ENCODE peak calls at places on chromosomes 12 and 14, in nine cellular contexts. J is GM04504; Y is mucosa of gallbladder; O is substantia nigra; V is naive thymus-derived CD8-positive, alpha-beta T cell; Q is retinal pigment epithelial cell; I is A549; C is endothelial cell; Z is stimulated activated CD4-positive, alpha-beta T cell treated with anti-CD3 and anti-CD28 coated beads, TNF-alpha, amount 100 ng/mL, for 1 hour. E is an unnamed sample.

GRCh38 chr12:26701604-26702215 is 131.3 kb downstream of the ITPR2 start:
- DNase-seq in V (peak), J (no peak), C (no peak), Q (no peak), O (no peak), I (peak), Y (no peak), Z (no peak), E (no peak)

GRCh38 chr14:72863216-72864006 is 30.5 kb downstream of the DPF3 start:
- DNase-seq in J (peak), V (no peak), Z (no peak), O (no peak), Q (no peak), I (no peak), C (no peak), Y (no peak), E (no peak)

GRCh38 chr12:54030889-54031860 is 1.7 kb upstream of the HOXC5 start:
- DNase-seq in Q (no peak), O (no peak), J (no peak), I (no peak), C (no peak), Y (no peak), V (no peak), Z (no peak), E (no peak)

GRCh38 chr12:61808856-61809255 is 451.3 kb upstream of the USP15 start:
- DNase-seq in J (no peak), I (no peak), Z (no peak), O (no peak), Y (no peak), V (no peak), C (no peak), Q (no peak), E (no peak)

GRCh38 chr12:11793896-11794295 is 144.4 kb downstream of the ETV6 start:
- DNase-seq in I (no peak), Y (no peak), J (no peak), C (no peak), Q (no peak), V (no peak), Z (no peak), O (no peak), E (no peak)

GRCh38 chr12:110343114-110343513 is 60.4 kb downstream of the ANAPC7 start:
- DNase-seq in C (no peak), V (no peak), Q (no peak), Y (no peak), J (no peak), O (no peak), Z (no peak), I (no peak), E (no peak)

GRCh38 chr14:102055181-102055901 is 31.5 kb downstream of the HSP90AA1 start:
- DNase-seq in Y (no peak), C (no peak), O (no peak), Z (no peak), J (peak), I (no peak), Q (no peak), V (no peak), E (peak)

GRCh38 chr12:120247621-120248030 is 17.9 kb downstream of the PXN start:
- DNase-seq in O (no peak), Y (no peak), Q (no peak), Z (no peak), C (no peak), J (peak), I (no peak), V (no peak), E (no peak)

GRCh38 chr12:94714378-94714777 is 64.0 kb upstream of the TMCC3 start:
- DNase-seq in Z (no peak), O (no peak), C (no peak), Q (no peak), V (no peak), J (no peak), I (no peak), Y (no peak), E (no peak)

GRCh38 chr12:26118356-26118755 is 6.5 kb downstream of the BHLHE41 start:
- DNase-seq in J (no peak), Z (no peak), C (no peak), I (no peak), V (no peak), Y (no peak), O (no peak), Q (no peak), E (no peak)

GRCh38 chr12:64733857-64734256 is 25.3 kb downstream of the GNS start:
- DNase-seq in O (peak), V (no peak), Q (peak), J (no peak), C (no peak), Y (no peak), Z (no peak), I (peak), E (no peak)

GRCh38 chr14:95470942-95471499 is 45.4 kb downstream of the SYNE3 start:
- DNase-seq in C (no peak), I (no peak), O (no peak), V (no peak), Y (no peak), Q (no peak), J (no peak), Z (no peak), E (no peak)

GRCh38 chr14:89540830-89541470 is 123.9 kb upstream of the FOXN3 start:
- DNase-seq in J (peak), V (no peak), C (no peak), O (no peak), I (no peak), Q (peak), Y (no peak), Z (no peak), E (no peak)

GRCh38 chr12:60279224-60279623 is 683.4 kb downstream of the SLC16A7 start:
- DNase-seq in V (no peak), I (no peak), Z (no peak), Y (no peak), J (peak), O (no peak), Q (peak), C (no peak), E (no peak)

GRCh38 chr12:124492879-124493808 is 74.3 kb downstream of the NCOR2 start:
- DNase-seq in Y (no peak), Q (no peak), J (no peak), I (no peak), V (no peak), Z (no peak), O (no peak), C (no peak), E (no peak)

GRCh38 chr14:105862581-105863239 is 336.3 kb downstream of the TMEM121 start:
- DNase-seq in Q (no peak), J (no peak), I (no peak), O (no peak), V (no peak), C (no peak), Y (no peak), Z (no peak), E (no peak)

GRCh38 chr12:105257321-105257728 is 21.4 kb upstream of the APPL2 start:
- DNase-seq in Y (no peak), O (no peak), V (no peak), Z (no peak), C (no peak), J (peak), I (no peak), Q (no peak), E (no peak)

GRCh38 chr12:103880299-103881142 is 39.5 kb upstream of the NT5DC3 start:
- DNase-seq in O (no peak), V (no peak), Z (no peak), J (no peak), C (peak), Y (no peak), Q (no peak), I (no peak), E (no peak)

GRCh38 chr14:101665478-101666078 is 95.9 kb upstream of the PPP2R5C start:
- DNase-seq in Y (peak), J (peak), I (peak), Z (no peak), C (peak), V (peak), Q (peak), O (no peak), E (peak)

GRCh38 chr12:991350-992278 is 591 bp downstream of the ERC1 start:
- DNase-seq in Q (no peak), C (no peak), Y (no peak), I (peak), Z (no peak), O (no peak), J (no peak), V (peak), E (peak)